ENCODE peak calls at places on chromosome 6, in ten cellular contexts. I, T, R, G, W, C, M, D, B and N are unnamed samples. For H3K27me3, the result is how much of the 10 kb centered on the place peaks cover.

GRCh38 chr6:37454420-37455125 is 21.6 kb downstream of the CMTR1 start:
- DNase-seq in C (no peak), D (no peak), G (no peak), B (no peak), W (peak), M (no peak), T (no peak), I (no peak), R (no peak), N (no peak)

GRCh38 chr6:14732226-14732844 is 513.5 kb upstream of the JARID2 start:
- DNase-seq in C (no peak), T (no peak), G (no peak), R (no peak), D (no peak), B (no peak), W (no peak), M (no peak), I (no peak), N (no peak)

GRCh38 chr6:42020967-42021366 is 29.4 kb upstream of the TAF8 start:
- DNase-seq in G (no peak), B (no peak), M (no peak), T (no peak), D (no peak), I (no peak), R (no peak), W (no peak), C (no peak), N (no peak)

GRCh38 chr6:113995632-113996031 is 24.7 kb upstream of the HDAC2 start:
- DNase-seq in R (peak), B (peak), T (peak), C (peak), I (no peak), M (peak), W (peak), G (no peak), D (peak), N (peak)

GRCh38 chr6:15246217-15247211 is 645 bp downstream of the JARID2 start:
- DNase-seq in T (no peak), M (peak), W (peak), D (no peak), C (no peak), G (no peak), B (no peak), I (no peak), R (no peak), N (peak)

GRCh38 chr6:101114703-101115102 is 233.6 kb upstream of the ASCC3 start:
- DNase-seq in D (peak), G (no peak), W (peak), B (no peak), C (peak), T (no peak), I (no peak), R (no peak), M (peak), N (peak)

GRCh38 chr6:34513628-34514027 is 42.5 kb downstream of the SPDEF start:
- DNase-seq in T (no peak), D (no peak), R (no peak), M (peak), I (no peak), W (no peak), G (no peak), B (no peak), C (no peak), N (no peak)

GRCh38 chr6:149545754-149546471 is at the start of gene PPIL4:
- DNase-seq in R (peak), M (peak), D (peak), B (peak), C (peak), G (peak), W (peak), I (peak), T (peak), N (peak)

GRCh38 chr6:4322846-4323309 is 187.5 kb upstream of the ECI2 start:
- DNase-seq in I (no peak), B (no peak), T (no peak), C (no peak), W (peak), D (no peak), G (no peak), M (no peak), R (no peak), N (no peak)

GRCh38 chr6:38322123-38322522 is 317.6 kb downstream of the BTBD9 start:
- DNase-seq in W (no peak), C (no peak), B (no peak), M (no peak), I (no peak), G (no peak), D (no peak), R (no peak), T (no peak), N (no peak)

GRCh38 chr6:11999245-11999644 is 12.9 kb upstream of the HIVEP1 start:
- DNase-seq in T (no peak), R (no peak), G (no peak), I (no peak), M (no peak), B (no peak), W (peak), D (no peak), C (no peak), N (no peak)

GRCh38 chr6:36028088-36028886 is 679 bp downstream of the MAPK14 start:
- DNase-seq in C (peak), R (no peak), D (peak), G (peak), I (peak), W (peak), T (peak), B (no peak), M (peak), N (peak)

GRCh38 chr6:113137411-113137810 is 719.7 kb upstream of the MARCKS start:
- DNase-seq in M (no peak), D (peak), B (no peak), I (peak), G (no peak), T (no peak), W (no peak), R (peak), C (peak), N (no peak)

GRCh38 chr6:7121704-7122241 is 14.0 kb downstream of the RREB1 start:
- DNase-seq in G (peak), R (no peak), W (no peak), D (no peak), M (peak), C (no peak), B (no peak), T (no peak), I (no peak), N (no peak)

GRCh38 chr6:2381872-2382661 is 136.7 kb upstream of the GMDS start:
- DNase-seq in R (no peak), D (no peak), C (no peak), M (no peak), I (no peak), W (no peak), G (no peak), T (no peak), B (no peak), N (no peak)

GRCh38 chr6:117306227-117306784 is 40.9 kb downstream of the VGLL2 start:
- DNase-seq in B (no peak), G (no peak), R (no peak), C (no peak), D (peak), I (no peak), T (no peak), M (no peak), W (no peak), N (no peak)

GRCh38 chr6:107419747-107420146 is 39.6 kb downstream of the PDSS2 start:
- DNase-seq in B (no peak), G (no peak), W (peak), T (no peak), D (no peak), M (no peak), R (no peak), C (no peak), I (no peak), N (no peak)

GRCh38 chr6:170176621-170177382 is 114.1 kb downstream of the DLL1 start:
- DNase-seq in R (peak), T (peak), I (peak), W (peak), M (no peak), C (no peak), D (no peak), B (no peak), G (no peak), N (no peak)

GRCh38 chr6:165705941-165706340 is 42.9 kb upstream of the PDE10A start:
- DNase-seq in W (no peak), D (no peak), C (no peak), R (no peak), T (no peak), G (no peak), M (no peak), I (no peak), B (no peak), N (no peak)

GRCh38 chr6:165487950-165488349 is 175.1 kb downstream of the PDE10A start:
- DNase-seq in C (no peak), M (no peak), B (no peak), W (no peak), T (no peak), G (no peak), R (no peak), D (no peak), I (no peak), N (no peak)

GRCh38 chr6:137339929-137340559 is 120.9 kb upstream of the IFNGR1 start:
- DNase-seq in B (no peak), M (no peak), T (no peak), I (no peak), R (no peak), C (no peak), G (no peak), D (no peak), W (peak), N (no peak)

GRCh38 chr6:7137335-7138106 is 29.8 kb downstream of the RREB1 start:
- DNase-seq in B (no peak), M (peak), G (no peak), R (peak), D (no peak), T (no peak), I (peak), W (peak), C (peak), N (peak)

GRCh38 chr6:154933181-154933827 is 61.8 kb upstream of the TIAM2 start:
- DNase-seq in B (no peak), I (no peak), W (no peak), D (no peak), C (no peak), M (no peak), G (no peak), T (no peak), R (no peak), N (no peak)

GRCh38 chr6:72032056-72032455 is 145.7 kb downstream of the RIMS1 start:
- DNase-seq in I (no peak), W (peak), M (no peak), G (no peak), D (no peak), T (no peak), C (no peak), B (no peak), R (no peak), N (no peak)

GRCh38 chr6:12008366-12009179 is 3.5 kb upstream of the HIVEP1 start:
- DNase-seq in R (peak), T (peak), G (peak), W (peak), B (no peak), D (peak), M (peak), I (peak), C (peak), N (peak)

GRCh38 chr6:108904731-108905130 is 56.5 kb downstream of the ARMC2 start:
- DNase-seq in W (no peak), G (no peak), C (no peak), B (no peak), T (no peak), M (no peak), D (no peak), I (no peak), R (no peak), N (no peak)

GRCh38 chr6:49606696-49607390 is 29.8 kb downstream of the RHAG start:
- DNase-seq in B (peak), C (peak), W (peak), T (no peak), G (peak), R (no peak), M (peak), I (no peak), D (peak), N (peak)

GRCh38 chr6:150263765-150264415 is 104.9 kb upstream of the IYD start:
- DNase-seq in C (no peak), G (no peak), M (no peak), R (no peak), I (no peak), W (no peak), B (no peak), D (no peak), T (no peak), N (no peak)

GRCh38 chr6:12286381-12287132 is 3.6 kb upstream of the EDN1 start:
- DNase-seq in D (no peak), C (peak), I (no peak), M (no peak), T (no peak), W (peak), R (no peak), B (no peak), G (no peak), N (peak)

GRCh38 chr6:35294308-35294945 is 3.2 kb upstream of the DEF6 start:
- DNase-seq in R (no peak), W (peak), G (no peak), D (peak), B (no peak), C (peak), I (no peak), M (peak), T (no peak), N (peak)

GRCh38 chr6:7730411-7730810 is 4.5 kb downstream of the BMP6 start:
- DNase-seq in C (no peak), M (no peak), D (no peak), R (no peak), I (no peak), W (no peak), T (no peak), B (no peak), G (no peak), N (no peak)

GRCh38 chr6:2403546-2403945 is 158.1 kb upstream of the GMDS start:
- DNase-seq in G (no peak), I (no peak), C (no peak), R (no peak), W (no peak), B (no peak), M (no peak), D (no peak), T (no peak), N (no peak)

GRCh38 chr6:62150048-62150663 is 135.9 kb downstream of the KHDRBS2 start:
- DNase-seq in G (no peak), D (peak), C (peak), I (no peak), T (no peak), R (no peak), W (peak), M (no peak), B (no peak), N (peak)

GRCh38 chr6:28537509-28538140 is 11.9 kb downstream of the GPX5 start:
- DNase-seq in R (no peak), M (no peak), C (peak), D (peak), W (peak), I (no peak), G (no peak), B (no peak), T (no peak), N (no peak)
- H3K4me3 ChIP-seq in R (no peak), M (no peak), C (peak), D (peak), W (no peak), I (no peak), G (no peak), B (no peak), T (no peak), N (peak)

GRCh38 chr6:89348372-89348771 is 4.2 kb downstream of the UBE2J1 start:
- DNase-seq in R (no peak), C (no peak), B (no peak), M (no peak), I (no peak), G (no peak), T (no peak), W (peak), D (no peak), N (no peak)

GRCh38 chr6:89347825-89348224 is 4.7 kb downstream of the UBE2J1 start:
- DNase-seq in C (no peak), T (no peak), I (no peak), G (peak), W (peak), B (no peak), M (no peak), R (no peak), D (peak), N (no peak)

GRCh38 chr6:89352329-89353117 is at the start of gene UBE2J1:
- DNase-seq in I (peak), W (peak), M (peak), G (peak), C (peak), R (peak), D (peak), B (peak), T (peak), N (peak)

GRCh38 chr6:89351632-89352328 is 742 bp downstream of the UBE2J1 start:
- DNase-seq in I (no peak), C (no peak), T (no peak), W (peak), M (no peak), B (no peak), G (no peak), R (no peak), D (peak), N (peak)

DNA sequence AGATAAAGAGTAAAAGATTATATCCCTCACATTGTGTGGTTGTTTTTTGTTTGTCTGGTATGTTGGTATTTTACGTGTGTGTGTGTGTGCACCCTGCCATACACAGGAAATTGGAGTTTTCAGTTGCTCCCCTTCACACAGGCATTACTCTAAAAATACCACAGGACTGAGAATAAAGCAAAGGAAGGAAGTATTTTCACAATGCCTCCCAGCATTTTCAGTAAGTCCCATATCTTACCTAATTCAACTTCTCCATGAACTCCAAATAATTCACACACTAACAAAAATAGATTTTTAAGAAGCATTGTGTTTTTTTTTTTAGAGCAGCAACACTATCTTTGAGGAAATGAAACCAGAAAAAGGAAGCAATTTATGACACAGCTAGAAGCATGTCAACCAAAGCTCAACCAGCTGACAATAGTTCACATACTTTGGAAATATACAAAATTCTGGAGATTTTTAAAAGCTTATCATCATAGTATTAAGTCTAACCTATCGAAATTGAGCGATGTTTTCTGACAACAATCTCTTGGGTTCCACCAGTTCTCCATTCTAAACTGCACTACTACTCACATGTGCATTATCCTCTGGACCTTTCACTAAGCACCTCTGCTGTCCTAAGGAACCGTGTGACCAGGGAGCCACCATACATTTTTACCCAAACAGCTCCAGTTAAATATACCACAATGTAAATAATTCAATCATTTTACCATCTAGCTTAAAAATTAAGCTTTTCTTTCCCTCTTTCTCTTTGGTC is 2.1 kb downstream of the UBE2J1 start:
- DNase-seq in C (no peak), B (no peak), I (no peak), R (no peak), W (peak), T (no peak), M (no peak), D (no peak), G (no peak), N (peak)
- H3K27me3 ChIP-seq in C (under half), B (under half), I (under half), R (under half), W (under half), T (under half), M (under half), D (under half), G (under half), N (under half)

GRCh38 chr6:158558415-158559306 is 1.2 kb upstream of the TMEM181 start:
- DNase-seq in I (peak), G (no peak), D (no peak), B (no peak), W (no peak), M (no peak), R (no peak), C (no peak), T (no peak), N (no peak)
- H3K4me3 ChIP-seq in I (no peak), G (no peak), D (no peak), B (no peak), W (peak), M (no peak), R (no peak), C (no peak), T (no peak), N (no peak)

DNA sequence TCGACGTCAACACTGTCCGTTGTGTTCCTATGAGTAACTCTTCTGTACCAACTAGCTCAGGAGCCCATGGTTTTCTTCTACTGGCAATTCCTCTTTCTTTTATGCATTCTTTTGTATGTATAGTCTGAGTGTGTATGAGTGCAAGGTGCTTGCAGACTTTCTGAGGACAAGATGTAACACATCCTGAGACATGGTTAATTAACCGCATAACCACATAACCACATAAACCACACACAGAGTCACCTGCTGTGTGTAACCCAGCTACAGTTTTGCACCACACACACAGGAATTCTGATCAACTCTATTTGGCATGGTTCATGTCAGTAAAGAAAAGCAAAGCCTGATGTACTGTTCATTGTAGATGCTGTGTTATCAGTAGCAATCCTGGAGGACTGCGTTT is 98.6 kb downstream of the DACT2 start:
- DNase-seq in R (no peak), B (no peak), T (no peak), W (no peak), D (no peak), G (no peak), M (no peak), I (no peak), C (no peak), N (no peak)
- H3K27me3 ChIP-seq in R (under half), B (under half), T (under half), W (under half), D (under half), G (under half), M (under half), I (under half), C (under half), N (under half)